ENCODE peak calls at places on chromosomes 12 and 14, in eight cellular contexts. E is H9, N is endodermal cell, S is heart right ventricle, B is OCI-LY7, U is kidney, M is heart left ventricle, R is DND-41. P is an unnamed sample.

GRCh38 chr14:38578278-38578681 is 322.4 kb upstream of the CLEC14A start:
- DNase-seq in E (no peak), U (no peak), M (no peak), R (no peak), N (peak; percentile 44), B (no peak), S (no peak), P (no peak)

GRCh38 chr14:48250575-48250974 is 575.2 kb upstream of the MDGA2 start:
- DNase-seq in M (no peak), B (no peak), S (no peak), N (no peak), E (no peak), R (no peak), U (no peak), P (no peak)

GRCh38 chr12:49225551-49226166 is 36.8 kb upstream of the TUBA1A start:
- DNase-seq in U (no peak), E (peak; percentile 42), R (no peak), N (peak; percentile 61), B (no peak), S (no peak), M (no peak), P (no peak)

GRCh38 chr14:36664322-36665193 is 2.9 kb downstream of the PAX9 start:
- DNase-seq in N (no peak), U (no peak), R (no peak), M (no peak), E (no peak), B (no peak), S (no peak), P (no peak)

GRCh38 chr12:17976202-17976601 is 113.8 kb downstream of the RERGL start:
- DNase-seq in U (no peak), S (no peak), E (peak; percentile 70), M (no peak), N (peak; percentile 89), B (no peak), R (no peak), P (no peak)

GRCh38 chr14:104753528-104754212 is 723 bp downstream of the SIVA1 start:
- DNase-seq in N (no peak), R (peak; percentile 23), B (peak; percentile 18), U (peak; percentile 87), E (no peak), M (no peak), S (no peak), P (no peak)

GRCh38 chr12:20527396-20528154 is 159.2 kb downstream of the PDE3A start:
- DNase-seq in E (no peak), U (no peak), R (no peak), N (no peak), B (no peak), S (no peak), M (no peak), P (no peak)

GRCh38 chr12:14910090-14910915 is 24.6 kb upstream of the MGP start:
- DNase-seq in N (no peak), U (no peak), R (no peak), B (no peak), E (no peak), S (no peak), M (no peak), P (no peak)

GRCh38 chr12:49664591-49665146 is 41.3 kb downstream of the PRPF40B start:
- DNase-seq in B (peak; percentile 24), M (peak; percentile 49), S (peak; percentile 60), U (peak; percentile 43), N (no peak), E (no peak), R (no peak), P (no peak)

DNA sequence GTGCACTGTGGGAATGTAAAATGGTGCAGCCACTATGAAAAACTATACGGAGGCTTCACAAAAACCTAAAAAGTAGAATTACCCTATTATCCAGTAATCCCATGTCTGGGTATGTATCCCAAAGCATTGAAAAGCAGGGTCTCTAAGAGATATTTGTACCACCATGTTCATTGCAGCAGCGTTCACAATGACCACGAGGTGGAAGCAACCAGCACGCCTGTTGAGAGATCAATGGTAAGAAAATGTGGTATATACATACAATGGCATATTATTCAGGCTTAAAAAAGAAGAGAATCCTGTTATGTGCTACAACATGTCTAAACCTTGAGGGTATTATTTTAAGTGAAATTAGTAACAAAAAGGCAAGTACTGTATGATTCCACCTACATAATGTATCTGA is 910 bp upstream of the NOPCHAP1 start:
- DNase-seq in B (no peak), U (no peak), R (no peak), N (no peak), S (no peak), E (no peak), M (no peak), P (no peak)
- TF ChIP-seq CTCF in B (no peak), U (no peak), R (no peak), N (no peak), S (no peak), E (no peak), M (no peak), P (no peak)

GRCh38 chr12:64757778-64758177 is 1.4 kb downstream of the GNS start:
- DNase-seq in N (no peak), R (no peak), U (no peak), B (no peak), M (no peak), S (no peak), E (no peak), P (peak; percentile 21)
- H3K27ac ChIP-seq in N (no peak overlapping the region), R (no peak overlapping the region), U (peak overlapping the region; percentile 1), B (no peak overlapping the region), M (no peak overlapping the region), S (no peak overlapping the region), E (no peak overlapping the region), P (peak overlapping the region; percentile 74)

DNA sequence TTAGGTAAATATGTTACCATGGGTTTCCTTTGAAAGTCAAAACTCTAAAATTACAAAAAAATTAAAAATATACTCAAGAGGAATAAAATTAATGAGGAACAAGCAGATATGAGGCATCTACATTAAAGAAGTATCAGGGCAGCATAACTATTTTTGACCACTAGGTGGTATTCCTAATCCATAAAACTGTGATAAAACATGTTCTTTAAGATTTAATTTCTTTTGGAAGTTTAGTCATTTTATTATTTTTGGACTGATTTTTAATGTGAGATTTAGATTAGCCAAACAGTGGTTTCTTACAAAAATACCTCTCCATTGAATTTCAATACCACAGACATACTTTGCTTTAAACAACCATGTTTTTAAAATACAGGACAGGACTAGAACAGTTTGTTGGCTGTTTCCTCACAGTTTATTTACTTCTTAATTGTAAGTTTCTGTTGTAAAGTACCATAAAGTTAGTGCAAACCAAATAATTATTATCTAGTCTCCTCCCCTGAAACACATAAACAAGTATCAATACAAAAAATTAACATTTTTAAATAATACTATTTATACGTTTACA is 49.8 kb downstream of the NTS start:
- DNase-seq in E (no peak), M (no peak), B (peak; percentile 1), N (no peak), S (no peak), U (no peak), R (no peak), P (no peak)
- TF ChIP-seq CTCF in E (peak; percentile 91), M (peak; percentile 67), B (peak; percentile 85), N (peak; percentile 89), S (peak; percentile 61), U (peak; percentile 48), R (peak; percentile 68), P (peak; percentile 61)

GRCh38 chr12:91892081-91892855 is 253.4 kb downstream of the BTG1 start:
- DNase-seq in S (no peak), U (no peak), N (no peak), E (no peak), B (no peak), M (no peak), R (no peak), P (no peak)
- H3K27ac ChIP-seq in S (no peak overlapping the region), U (no peak overlapping the region), N (no peak overlapping the region), E (no peak overlapping the region), B (no peak overlapping the region), M (no peak overlapping the region), R (no peak overlapping the region), P (no peak overlapping the region)

GRCh38 chr14:69811868-69812252 is 14.8 kb upstream of the SLC10A1 start:
- DNase-seq in E (no peak), N (no peak), R (no peak), B (no peak), S (no peak), M (no peak), U (no peak), P (no peak)

GRCh38 chr14:69811227-69811867 is 14.3 kb upstream of the SLC10A1 start:
- DNase-seq in N (no peak), B (no peak), E (no peak), U (no peak), S (no peak), M (no peak), R (no peak), P (no peak)

GRCh38 chr14:69814397-69814796 is 17.4 kb upstream of the SLC10A1 start:
- DNase-seq in S (no peak), N (no peak), B (no peak), U (no peak), R (no peak), M (no peak), E (no peak), P (no peak)

GRCh38 chr14:69815556-69815955 is 18.5 kb upstream of the SLC10A1 start:
- DNase-seq in E (no peak), M (no peak), N (no peak), U (no peak), R (no peak), B (no peak), S (no peak), P (no peak)

DNA sequence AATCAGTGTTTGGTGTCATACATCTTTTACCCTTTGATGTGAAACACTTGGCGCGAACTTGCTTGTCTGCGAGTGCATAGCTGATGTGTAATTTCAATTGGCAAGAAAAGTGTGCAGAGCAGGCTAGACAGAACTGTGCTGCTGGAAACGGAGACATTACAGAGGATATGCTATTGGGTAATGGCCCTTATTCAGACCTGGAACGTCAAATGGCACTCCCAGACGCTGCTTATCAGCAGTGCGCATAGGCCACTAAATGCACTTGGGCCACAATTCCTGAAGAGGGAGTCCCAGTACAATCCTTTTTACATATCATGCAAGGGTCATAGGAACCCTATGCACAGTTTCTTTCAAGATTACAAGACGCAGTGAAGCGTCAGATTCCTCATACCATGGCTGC is 15.7 kb upstream of the SLC10A1 start:
- DNase-seq in B (no peak), E (no peak), M (no peak), N (no peak), U (no peak), S (no peak), R (no peak), P (no peak)
- TF ChIP-seq CTCF in B (peak; percentile 23), E (peak; percentile 40), M (no peak), N (peak; percentile 39), U (no peak), S (no peak), R (peak; percentile 28), P (no peak)

DNA sequence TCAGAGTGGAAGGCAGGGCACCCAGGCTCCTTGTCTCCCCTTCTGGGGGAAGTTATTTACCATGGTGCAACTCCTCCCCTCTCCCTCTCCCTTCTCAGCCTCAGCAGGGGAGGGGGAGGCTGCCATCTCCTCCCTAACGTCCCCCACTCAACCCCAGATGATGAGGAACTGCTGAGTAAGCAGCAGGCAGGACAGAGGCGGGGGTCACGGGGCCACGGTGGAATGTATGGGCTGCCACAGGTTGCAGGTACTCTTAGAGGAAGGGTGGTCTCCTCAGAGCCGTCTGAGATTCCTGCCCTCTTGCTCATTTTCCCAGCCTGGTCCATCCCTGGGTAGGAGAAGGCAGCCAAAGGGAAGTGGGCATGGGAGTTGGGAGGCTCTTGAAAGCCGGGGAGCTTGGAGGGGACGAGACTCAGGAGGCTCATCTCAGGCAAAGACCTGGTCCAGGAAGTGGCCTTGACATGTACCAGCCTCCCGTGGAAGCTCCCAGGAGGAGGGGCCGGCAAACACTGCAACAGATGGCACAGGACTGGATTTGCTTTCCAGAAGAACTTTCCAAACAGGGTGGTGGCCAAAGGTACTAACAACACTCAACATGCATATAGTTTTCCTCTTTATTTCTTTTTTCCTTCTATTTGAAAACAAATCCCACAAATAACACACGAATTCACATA is 19.0 kb downstream of the RIN3 start:
- DNase-seq in U (no peak), B (no peak), S (no peak), E (no peak), R (no peak), N (no peak), M (no peak), P (no peak)
- H3K27ac ChIP-seq in U (no peak overlapping the region), B (no peak overlapping the region), S (no peak overlapping the region), E (no peak overlapping the region), R (no peak overlapping the region), N (no peak overlapping the region), M (no peak overlapping the region), P (no peak overlapping the region)

P was measured in adrenal gland.